ENCODE peak calls at places on chromosome 22, in seven cellular contexts. N is Caco-2; J is tibial artery; F is naive thymus-derived CD4-positive, alpha-beta T cell; Z is foreskin keratinocyte; S is lower leg skin; I is trophoblast cell. O is an unnamed sample.

GRCh38 chr22:27124336-27125023 is 467.1 kb downstream of the MIAT start:
- DNase-seq in I (peak; percentile 7), J (peak; percentile 81), Z (no peak), N (no peak), S (no peak), F (no peak), O (no peak)

GRCh38 chr22:16932577-16932976 is 75.4 kb downstream of the GAB4 start:
- DNase-seq in N (peak; percentile 23), S (no peak), J (no peak), F (no peak), I (peak; percentile 13), Z (no peak), O (no peak)

GRCh38 chr22:40509401-40510134 is 127.0 kb downstream of the MRTFA start:
- DNase-seq in J (peak; percentile 71), I (peak; percentile 99), N (peak; percentile 66), Z (peak; percentile 77), S (peak; percentile 57), F (no peak), O (peak; percentile 60)

GRCh38 chr22:46758867-46759290 is 3.6 kb upstream of the TBC1D22A start:
- DNase-seq in J (no peak), F (peak; percentile 30), I (peak; percentile 85), N (peak; percentile 78), S (no peak), Z (peak; percentile 60), O (no peak)

GRCh38 chr22:17191163-17191562 is 28.1 kb downstream of the ADA2 start:
- DNase-seq in J (no peak), S (no peak), I (no peak), N (no peak), F (no peak), Z (no peak), O (no peak)

GRCh38 chr22:48490513-48491411 is 1336.9 kb downstream of the BRD1 start:
- DNase-seq in Z (no peak), I (no peak), J (peak; percentile 57), N (no peak), S (no peak), F (no peak), O (no peak)

GRCh38 chr22:41178425-41178975 is 26.6 kb upstream of the L3MBTL2 start:
- DNase-seq in F (no peak), I (no peak), N (no peak), J (peak; percentile 69), S (no peak), Z (no peak), O (no peak)

GRCh38 chr22:39245130-39246039 is 603 bp upstream of the PDGFB start:
- DNase-seq in S (no peak), J (no peak), N (no peak), Z (no peak), F (no peak), I (no peak), O (no peak)

GRCh38 chr22:40979871-40980270 is 28.7 kb downstream of the RBX1 start:
- DNase-seq in F (no peak), I (no peak), J (no peak), N (no peak), Z (no peak), S (no peak), O (no peak)

GRCh38 chr22:40922484-40923303 is 28.5 kb upstream of the RBX1 start:
- DNase-seq in F (peak; percentile 69), S (peak; percentile 16), Z (peak; percentile 42), N (peak; percentile 56), J (no peak), I (peak; percentile 91), O (no peak)

GRCh38 chr22:20436309-20437252 is 1.0 kb downstream of the SCARF2 start:
- DNase-seq in N (peak; percentile 61), S (no peak), J (peak; percentile 76), I (peak; percentile 51), Z (no peak), F (no peak), O (no peak)

GRCh38 chr22:18109410-18110193 is 1.0 kb upstream of the TUBA8 start:
- DNase-seq in N (no peak), Z (no peak), J (no peak), F (no peak), S (no peak), I (no peak), O (no peak)

GRCh38 chr22:20494978-20495860 is at the start of gene KLHL22:
- DNase-seq in I (peak; percentile 46), F (peak; percentile 18), S (no peak), Z (peak; percentile 30), J (peak; percentile 74), N (no peak), O (peak; percentile 45)

GRCh38 chr22:23268139-23268712 is 87.9 kb downstream of the BCR start:
- DNase-seq in S (no peak), F (no peak), I (no peak), J (no peak), Z (no peak), N (no peak), O (no peak)

GRCh38 chr22:46806789-46807188 is 44.3 kb downstream of the TBC1D22A start:
- DNase-seq in N (no peak), Z (no peak), J (peak; percentile 20), S (no peak), I (no peak), F (no peak), O (no peak)

GRCh38 chr22:25919452-25919851 is 177.5 kb downstream of the MYO18B start:
- DNase-seq in S (no peak), F (no peak), J (no peak), I (no peak), N (no peak), Z (no peak), O (no peak)

GRCh38 chr22:41343300-41343699 is 38.4 kb upstream of the TEF start:
- DNase-seq in F (no peak), S (no peak), Z (no peak), J (no peak), N (no peak), I (no peak), O (no peak)

GRCh38 chr22:47250995-47251765 is 488.7 kb downstream of the TBC1D22A start:
- DNase-seq in J (no peak), S (no peak), I (no peak), N (no peak), Z (no peak), F (no peak), O (no peak)

GRCh38 chr22:43749473-43749872 is 62.6 kb downstream of the EFCAB6 start:
- DNase-seq in N (no peak), Z (no peak), S (no peak), J (no peak), F (no peak), I (no peak), O (no peak)

GRCh38 chr22:28743852-28744251 is 2.0 kb downstream of the HSCB start:
- DNase-seq in F (no peak), Z (no peak), I (no peak), S (no peak), J (no peak), N (no peak), O (no peak)

GRCh38 chr22:40803292-40803691 is 15.9 kb downstream of the SLC25A17 start:
- DNase-seq in N (no peak), S (no peak), I (no peak), F (no peak), J (no peak), Z (no peak), O (no peak)

GRCh38 chr22:50267591-50268390 is 2.4 kb downstream of the MAPK11 start:
- DNase-seq in S (peak; percentile 43), N (peak; percentile 63), F (peak; percentile 35), Z (no peak), I (peak; percentile 61), J (peak; percentile 77), O (peak; percentile 70)

GRCh38 chr22:46479046-46479445 is 58.4 kb downstream of the CELSR1 start:
- DNase-seq in S (no peak), Z (no peak), I (no peak), F (no peak), J (no peak), N (no peak), O (no peak)

GRCh38 chr22:19723165-19723989 is at the start of gene GP1BB:
- DNase-seq in J (no peak), I (peak; percentile 50), S (no peak), Z (peak; percentile 33), F (no peak), N (peak; percentile 65), O (no peak)

GRCh38 chr22:48945621-48946458 is 881.8 kb downstream of the BRD1 start:
- DNase-seq in I (no peak), Z (no peak), S (peak; percentile 9), N (no peak), F (no peak), J (peak; percentile 52), O (peak; percentile 33)

GRCh38 chr22:28500005-28500404 is 179.6 kb downstream of the TTC28 start:
- DNase-seq in S (no peak), N (no peak), F (no peak), Z (no peak), I (no peak), J (no peak), O (no peak)

GRCh38 chr22:19770349-19771220 is 10.0 kb downstream of the TBX1 start:
- DNase-seq in J (no peak), S (no peak), I (no peak), F (no peak), N (no peak), Z (no peak), O (no peak)

GRCh38 chr22:28930357-28931007 is 47.1 kb downstream of the ZNRF3 start:
- DNase-seq in Z (no peak), N (no peak), S (no peak), I (peak; percentile 77), F (no peak), J (no peak), O (no peak)